ENCODE peak calls at places on chromosomes 12 and 14, in seven cellular contexts. P is lower leg skin, S is ovary, V is body of pancreas, F is transverse colon, O is esophagus muscularis mucosa, Z is right lobe of liver. M is an unnamed sample.

GRCh38 chr12:49165114-49165513 is 23.8 kb downstream of the TUBA1A start:
- DNase-seq in F (no peak), O (no peak), V (no peak), S (no peak), Z (no peak), P (no peak), M (no peak)

GRCh38 chr12:74539765-74540526 is 2.3 kb downstream of the ATXN7L3B start:
- DNase-seq in Z (no peak), P (no peak), V (no peak), O (no peak), F (no peak), S (no peak), M (peak)

GRCh38 chr14:91961297-91962220 is 14.1 kb upstream of the FBLN5 start:
- DNase-seq in F (no peak), P (no peak), V (no peak), O (no peak), Z (no peak), S (no peak), M (no peak)

GRCh38 chr12:122276242-122276641 is 9.9 kb upstream of the VPS33A start:
- DNase-seq in F (no peak), Z (no peak), S (no peak), V (no peak), O (no peak), P (no peak), M (no peak)

GRCh38 chr12:19506497-19506896 is 67.2 kb downstream of the AEBP2 start:
- DNase-seq in V (no peak), P (no peak), S (no peak), O (no peak), Z (no peak), F (no peak), M (no peak)

GRCh38 chr14:18688346-18688745 is 87.4 kb downstream of the OR11H12 start:
- DNase-seq in Z (no peak), F (no peak), P (no peak), O (no peak), S (no peak), V (no peak), M (no peak)

GRCh38 chr14:69153848-69154208 is 909 bp upstream of the DCAF5 start:
- DNase-seq in O (no peak), V (peak), P (no peak), F (peak), S (peak), Z (no peak), M (peak)

GRCh38 chr12:20214286-20214685 is 154.1 kb upstream of the PDE3A start:
- DNase-seq in Z (no peak), F (no peak), P (no peak), V (no peak), O (no peak), S (peak), M (no peak)

GRCh38 chr12:1473418-1473817 is 121.0 kb downstream of the FBXL14 start:
- DNase-seq in Z (no peak), O (no peak), V (no peak), P (no peak), F (peak), S (no peak), M (no peak)

GRCh38 chr14:32372154-32372553 is 43.1 kb downstream of the AKAP6 start:
- DNase-seq in Z (no peak), F (no peak), S (no peak), P (no peak), O (no peak), V (no peak), M (no peak)

GRCh38 chr14:102086972-102087761 is at the start of gene HSP90AA1:
- DNase-seq in O (peak), Z (peak), V (peak), S (peak), P (peak), F (peak), M (peak)

GRCh38 chr14:36518586-36519430 is 1.2 kb downstream of the NKX2-1 start:
- DNase-seq in Z (no peak), F (no peak), S (no peak), P (no peak), O (peak), V (no peak), M (no peak)

GRCh38 chr12:10941916-10942607 is 3.0 kb upstream of the TAS2R14 start:
- DNase-seq in Z (no peak), O (no peak), P (no peak), V (no peak), F (no peak), S (no peak), M (no peak)

GRCh38 chr12:1503281-1503711 is 91.1 kb downstream of the FBXL14 start:
- DNase-seq in V (no peak), S (no peak), P (peak), O (no peak), Z (no peak), F (no peak), M (no peak)

GRCh38 chr14:58151701-58152568 is at the start of gene ARMH4:
- DNase-seq in F (peak), V (peak), Z (peak), O (peak), P (peak), S (peak), M (peak)
- TF ChIP-seq POLR2A in F (no peak), V (peak), Z (peak), O (no peak), P (no peak), S (peak), M (no peak)

GRCh38 chr12:56230449-56231183 is 765 bp downstream of the SLC39A5 start:
- DNase-seq in Z (peak), F (peak), P (no peak), O (no peak), V (peak), S (no peak), M (no peak)
- TF ChIP-seq POLR2A in Z (no peak), F (peak), P (no peak), O (no peak), V (peak), S (no peak), M (peak)

GRCh38 chr14:94989417-94989816 is 167.9 kb downstream of the DICER1 start:
- DNase-seq in O (peak), P (no peak), Z (no peak), F (no peak), S (no peak), V (no peak), M (no peak)
- TF ChIP-seq POLR2A in O (no peak), P (no peak), Z (no peak), F (no peak), S (no peak), V (no peak), M (no peak)

DNA sequence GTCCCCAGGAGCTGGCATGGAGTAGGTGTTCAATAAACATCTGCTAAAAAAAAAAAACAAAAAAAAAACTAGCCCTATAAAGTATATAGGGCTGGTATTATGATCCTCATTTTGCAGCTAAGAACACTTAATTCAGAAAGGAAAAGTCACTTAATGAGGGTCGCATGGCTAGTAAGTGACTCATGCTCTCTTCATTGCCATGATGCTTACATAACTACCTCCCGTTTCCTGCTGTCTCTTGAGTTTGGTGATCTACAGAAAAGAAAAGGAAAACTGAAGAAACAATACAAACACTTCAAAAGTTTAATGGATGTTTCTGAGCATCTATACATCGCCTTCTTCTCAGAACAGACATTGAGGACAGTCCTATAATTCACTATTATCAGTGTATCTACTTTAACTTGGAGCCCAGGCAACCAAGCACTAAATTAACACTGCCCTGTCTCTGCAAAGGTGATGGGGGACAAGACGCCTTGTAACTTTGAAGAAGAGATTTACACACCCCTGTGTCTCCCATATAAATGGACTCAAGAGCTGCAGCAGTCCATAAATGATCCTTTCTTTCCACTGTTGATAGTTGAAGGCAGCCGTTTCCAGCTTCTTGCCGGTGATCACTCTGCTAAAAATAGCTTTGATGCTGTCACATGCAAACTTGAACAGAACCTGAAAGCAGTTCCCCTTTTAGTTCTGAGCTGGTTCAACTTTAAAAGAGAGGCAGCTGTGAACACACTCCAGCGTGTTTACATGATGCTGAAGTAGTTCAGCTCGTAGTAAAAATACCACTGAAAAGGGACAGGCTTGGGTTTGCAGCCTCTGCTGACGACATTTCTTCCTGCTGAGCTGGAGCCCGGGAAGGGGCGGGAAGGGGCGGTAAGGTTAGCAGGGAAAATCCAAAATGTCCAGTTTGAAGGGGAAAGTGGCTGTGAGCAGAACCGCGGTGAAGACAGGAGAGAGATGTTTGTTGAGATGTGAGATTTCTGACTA is 113.3 kb downstream of the FOXN3 start:
- DNase-seq in V (no peak), S (peak), O (no peak), F (peak), Z (no peak), P (no peak), M (peak)
- TF ChIP-seq POLR2A in V (no peak), S (peak), O (no peak), F (peak), Z (no peak), P (no peak), M (no peak)

GRCh38 chr12:96241484-96242256 is 47.5 kb downstream of the ELK3 start:
- DNase-seq in Z (no peak), S (no peak), P (peak), O (no peak), V (no peak), F (peak), M (no peak)
- TF ChIP-seq POLR2A in Z (no peak), S (no peak), P (no peak), O (no peak), V (no peak), F (no peak), M (no peak)

GRCh38 chr12:54369597-54370217 is 5.4 kb upstream of the GPR84 start:
- DNase-seq in S (peak), Z (no peak), P (no peak), F (no peak), O (no peak), V (no peak), M (no peak)
- TF ChIP-seq POLR2A in S (no peak), Z (no peak), P (no peak), F (no peak), O (no peak), V (no peak), M (no peak)

GRCh38 chr14:24145219-24145618 is 1.2 kb downstream of the PSME2 start:
- DNase-seq in V (no peak), Z (no peak), O (no peak), S (no peak), F (no peak), P (no peak), M (no peak)

GRCh38 chr14:24146622-24146977 is 190 bp upstream of the PSME2 start:
- DNase-seq in O (peak), F (peak), Z (peak), P (peak), S (peak), V (peak), M (peak)

GRCh38 chr14:24145700-24146621 is at the start of gene PSME2:
- DNase-seq in S (no peak), O (no peak), Z (no peak), P (no peak), V (no peak), F (no peak), M (no peak)

GRCh38 chr14:24147761-24148428 is 597 bp downstream of the RNF31 start:
- DNase-seq in V (no peak), S (no peak), Z (no peak), F (no peak), O (no peak), P (peak), M (no peak)

GRCh38 chr14:24146978-24147760 is at the start of gene RNF31:
- DNase-seq in O (peak), Z (peak), P (peak), V (peak), F (peak), S (peak), M (peak)
- TF ChIP-seq POLR2A in O (no peak), Z (peak), P (no peak), V (no peak), F (peak), S (peak), M (peak)

GRCh38 chr12:22626429-22626828 is 1.5 kb downstream of the ETNK1 start:
- DNase-seq in F (no peak), S (no peak), V (no peak), P (no peak), Z (no peak), O (no peak), M (peak)

GRCh38 chr12:22624908-22625646 is at the start of gene ETNK1:
- DNase-seq in O (peak), F (peak), V (peak), Z (peak), S (peak), P (peak), M (peak)

GRCh38 chr12:22624573-22624907 is 431 bp upstream of the ETNK1 start:
- DNase-seq in S (no peak), F (no peak), P (no peak), Z (no peak), O (no peak), V (no peak), M (no peak)

GRCh38 chr12:22627351-22627750 is 2.4 kb downstream of the ETNK1 start:
- DNase-seq in F (no peak), O (no peak), V (no peak), P (no peak), Z (no peak), S (no peak), M (peak)

DNA sequence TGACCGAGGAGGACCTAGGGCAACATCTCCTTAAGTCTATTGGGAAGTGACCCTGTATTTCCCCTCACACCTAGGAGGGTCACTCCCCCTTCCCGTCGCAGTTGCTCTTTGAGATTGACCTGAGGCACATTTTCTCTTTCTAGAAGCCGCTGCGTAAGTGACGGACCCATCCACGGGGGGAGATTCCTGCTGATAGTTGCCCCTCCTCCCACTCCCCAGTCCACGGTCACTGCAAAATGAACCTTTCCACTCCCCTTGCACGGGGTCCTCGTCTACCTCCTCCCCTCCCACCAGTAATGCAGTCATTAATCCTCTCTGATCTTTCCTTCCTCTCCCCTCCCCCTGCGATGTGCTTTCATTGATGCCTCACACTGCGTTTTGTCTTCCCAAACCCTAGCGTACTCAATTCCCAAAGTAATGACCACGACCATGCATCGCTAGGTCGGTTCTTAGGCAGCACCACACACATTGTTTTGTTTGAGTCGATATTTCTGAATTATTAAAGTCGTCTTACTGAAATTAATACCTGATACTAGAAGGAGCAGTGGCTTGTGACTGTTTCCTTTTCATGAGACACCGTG is 790 bp downstream of the ETNK1 start:
- DNase-seq in F (peak), P (no peak), S (peak), Z (peak), O (no peak), V (peak), M (peak)
- TF ChIP-seq POLR2A in F (no peak), P (no peak), S (no peak), Z (no peak), O (no peak), V (no peak), M (no peak)

DNA sequence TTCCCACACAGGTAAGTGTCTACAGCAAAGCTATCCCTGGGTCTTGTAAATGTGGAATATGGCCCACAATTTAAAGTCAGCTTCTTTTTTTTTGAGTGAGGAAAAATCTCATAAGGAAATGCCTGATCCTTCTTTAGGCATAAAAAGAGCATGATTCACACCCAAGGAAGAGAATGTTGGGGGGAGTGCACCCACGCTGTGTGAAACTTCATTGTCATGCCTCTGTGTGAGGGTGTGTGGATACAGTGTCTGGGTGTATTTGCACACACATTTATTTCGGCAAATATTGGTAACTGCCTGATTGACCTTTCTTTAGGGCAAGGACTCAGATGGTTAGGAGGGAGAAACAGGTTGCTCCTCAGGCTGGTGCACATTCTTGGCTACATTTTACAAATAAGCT is 196.8 kb upstream of the STXBP6 start:
- DNase-seq in F (no peak), P (no peak), Z (no peak), S (no peak), O (no peak), V (no peak), M (no peak)
- TF ChIP-seq POLR2A in F (no peak), P (no peak), Z (no peak), S (no peak), O (no peak), V (no peak), M (no peak)

M was measured in erythroblast.